ENCODE peak calls at places on chromosome 11, in four cellular contexts. One of them, this sample, is unnamed.

GRCh38 chr11:120096756-120097191 is 41.1 kb downstream of the TRIM29 start:
- DNase-seq in stimulated activated CD4-positive, alpha-beta T cell treated with anti-CD3 and anti-CD28 coated beads, Interleukin-1b, Interleukin-23, amount 100 ng/mL, for 24 hours: no peak
- DNase-seq in EH: no peak
- DNase-seq in uterus: peak
- DNase-seq in this sample: no peak

GRCh38 chr11:14914536-14914935 is 22.5 kb upstream of the CYP2R1 start:
- DNase-seq in stimulated activated CD4-positive, alpha-beta T cell treated with anti-CD3 and anti-CD28 coated beads, Interleukin-1b, Interleukin-23, amount 100 ng/mL, for 24 hours: no peak
- DNase-seq in EH: no peak
- DNase-seq in uterus: no peak
- DNase-seq in this sample: no peak

GRCh38 chr11:33005175-33005574 is 10.5 kb upstream of the DEPDC7 start:
- DNase-seq in stimulated activated CD4-positive, alpha-beta T cell treated with anti-CD3 and anti-CD28 coated beads, Interleukin-1b, Interleukin-23, amount 100 ng/mL, for 24 hours: no peak
- DNase-seq in EH: no peak
- DNase-seq in uterus: no peak
- DNase-seq in this sample: no peak

GRCh38 chr11:27241316-27242122 is 121.5 kb downstream of the CCDC34 start:
- DNase-seq in stimulated activated CD4-positive, alpha-beta T cell treated with anti-CD3 and anti-CD28 coated beads, Interleukin-1b, Interleukin-23, amount 100 ng/mL, for 24 hours: no peak
- DNase-seq in EH: peak
- DNase-seq in uterus: no peak
- DNase-seq in this sample: no peak

GRCh38 chr11:18802381-18803257 is 11.0 kb upstream of the PTPN5 start:
- DNase-seq in stimulated activated CD4-positive, alpha-beta T cell treated with anti-CD3 and anti-CD28 coated beads, Interleukin-1b, Interleukin-23, amount 100 ng/mL, for 24 hours: no peak
- DNase-seq in EH: peak
- DNase-seq in uterus: no peak
- DNase-seq in this sample: no peak

GRCh38 chr11:6083129-6083528 is 24.4 kb upstream of the OR56B4 start:
- DNase-seq in stimulated activated CD4-positive, alpha-beta T cell treated with anti-CD3 and anti-CD28 coated beads, Interleukin-1b, Interleukin-23, amount 100 ng/mL, for 24 hours: no peak
- DNase-seq in EH: no peak
- DNase-seq in uterus: no peak
- DNase-seq in this sample: no peak

GRCh38 chr11:19868281-19868821 is 155.7 kb downstream of the NAV2 start:
- DNase-seq in stimulated activated CD4-positive, alpha-beta T cell treated with anti-CD3 and anti-CD28 coated beads, Interleukin-1b, Interleukin-23, amount 100 ng/mL, for 24 hours: no peak
- DNase-seq in EH: peak
- DNase-seq in uterus: no peak
- DNase-seq in this sample: no peak

GRCh38 chr11:78541537-78541936 is 33.1 kb downstream of the NARS2 start:
- DNase-seq in stimulated activated CD4-positive, alpha-beta T cell treated with anti-CD3 and anti-CD28 coated beads, Interleukin-1b, Interleukin-23, amount 100 ng/mL, for 24 hours: no peak
- DNase-seq in EH: no peak
- DNase-seq in uterus: no peak
- DNase-seq in this sample: no peak

GRCh38 chr11:16817321-16817720 is 78.9 kb downstream of the C11orf58 start:
- DNase-seq in stimulated activated CD4-positive, alpha-beta T cell treated with anti-CD3 and anti-CD28 coated beads, Interleukin-1b, Interleukin-23, amount 100 ng/mL, for 24 hours: no peak
- DNase-seq in EH: no peak
- DNase-seq in uterus: no peak
- DNase-seq in this sample: no peak

GRCh38 chr11:1487851-1488574 is 1.4 kb upstream of the MOB2 start:
- DNase-seq in stimulated activated CD4-positive, alpha-beta T cell treated with anti-CD3 and anti-CD28 coated beads, Interleukin-1b, Interleukin-23, amount 100 ng/mL, for 24 hours: no peak
- DNase-seq in EH: no peak
- DNase-seq in uterus: no peak
- DNase-seq in this sample: no peak

GRCh38 chr11:7278314-7278917 is 26.7 kb downstream of the SYT9 start:
- DNase-seq in stimulated activated CD4-positive, alpha-beta T cell treated with anti-CD3 and anti-CD28 coated beads, Interleukin-1b, Interleukin-23, amount 100 ng/mL, for 24 hours: no peak
- DNase-seq in EH: peak
- DNase-seq in uterus: no peak
- DNase-seq in this sample: no peak

GRCh38 chr11:107042748-107043147 is 24.5 kb upstream of the GUCY1A2 start:
- DNase-seq in stimulated activated CD4-positive, alpha-beta T cell treated with anti-CD3 and anti-CD28 coated beads, Interleukin-1b, Interleukin-23, amount 100 ng/mL, for 24 hours: no peak
- DNase-seq in EH: no peak
- DNase-seq in uterus: no peak
- DNase-seq in this sample: no peak

GRCh38 chr11:65422633-65423515 is at the start of gene NEAT1:
- DNase-seq in stimulated activated CD4-positive, alpha-beta T cell treated with anti-CD3 and anti-CD28 coated beads, Interleukin-1b, Interleukin-23, amount 100 ng/mL, for 24 hours: peak
- DNase-seq in EH: peak
- DNase-seq in uterus: peak
- DNase-seq in this sample: peak

GRCh38 chr11:27253200-27253599 is 109.8 kb downstream of the CCDC34 start:
- DNase-seq in stimulated activated CD4-positive, alpha-beta T cell treated with anti-CD3 and anti-CD28 coated beads, Interleukin-1b, Interleukin-23, amount 100 ng/mL, for 24 hours: no peak
- DNase-seq in EH: no peak
- DNase-seq in uterus: no peak
- DNase-seq in this sample: no peak

GRCh38 chr11:44985721-44986120 is 35.0 kb upstream of the TP53I11 start:
- DNase-seq in stimulated activated CD4-positive, alpha-beta T cell treated with anti-CD3 and anti-CD28 coated beads, Interleukin-1b, Interleukin-23, amount 100 ng/mL, for 24 hours: no peak
- DNase-seq in EH: no peak
- DNase-seq in uterus: no peak
- DNase-seq in this sample: no peak

GRCh38 chr11:34098813-34099212 is 6.6 kb upstream of the NAT10 start:
- DNase-seq in stimulated activated CD4-positive, alpha-beta T cell treated with anti-CD3 and anti-CD28 coated beads, Interleukin-1b, Interleukin-23, amount 100 ng/mL, for 24 hours: no peak
- DNase-seq in EH: no peak
- DNase-seq in uterus: no peak
- DNase-seq in this sample: no peak

GRCh38 chr11:68340784-68341556 is 28.6 kb downstream of the LRP5 start:
- DNase-seq in stimulated activated CD4-positive, alpha-beta T cell treated with anti-CD3 and anti-CD28 coated beads, Interleukin-1b, Interleukin-23, amount 100 ng/mL, for 24 hours: no peak
- DNase-seq in EH: peak
- DNase-seq in uterus: no peak
- DNase-seq in this sample: no peak

GRCh38 chr11:120680322-120680721 is 168.8 kb downstream of the GRIK4 start:
- DNase-seq in stimulated activated CD4-positive, alpha-beta T cell treated with anti-CD3 and anti-CD28 coated beads, Interleukin-1b, Interleukin-23, amount 100 ng/mL, for 24 hours: no peak
- DNase-seq in EH: no peak
- DNase-seq in uterus: no peak
- DNase-seq in this sample: no peak

GRCh38 chr11:79076526-79077115 is 364.2 kb downstream of the TENM4 start:
- DNase-seq in stimulated activated CD4-positive, alpha-beta T cell treated with anti-CD3 and anti-CD28 coated beads, Interleukin-1b, Interleukin-23, amount 100 ng/mL, for 24 hours: no peak
- DNase-seq in EH: peak
- DNase-seq in uterus: peak
- DNase-seq in this sample: peak

GRCh38 chr11:68118753-68119448 is 2.3 kb downstream of the CHKA start:
- DNase-seq in stimulated activated CD4-positive, alpha-beta T cell treated with anti-CD3 and anti-CD28 coated beads, Interleukin-1b, Interleukin-23, amount 100 ng/mL, for 24 hours: no peak
- DNase-seq in EH: no peak
- DNase-seq in uterus: no peak
- DNase-seq in this sample: no peak

GRCh38 chr11:3735827-3736226 is 61.5 kb downstream of the NUP98 start:
- DNase-seq in stimulated activated CD4-positive, alpha-beta T cell treated with anti-CD3 and anti-CD28 coated beads, Interleukin-1b, Interleukin-23, amount 100 ng/mL, for 24 hours: no peak
- DNase-seq in EH: peak
- DNase-seq in uterus: no peak
- DNase-seq in this sample: no peak

GRCh38 chr11:43601511-43601910 is 79.0 kb upstream of the HSD17B12 start:
- DNase-seq in stimulated activated CD4-positive, alpha-beta T cell treated with anti-CD3 and anti-CD28 coated beads, Interleukin-1b, Interleukin-23, amount 100 ng/mL, for 24 hours: no peak
- DNase-seq in EH: no peak
- DNase-seq in uterus: no peak
- DNase-seq in this sample: no peak

GRCh38 chr11:126328001-126328390 is 24.1 kb downstream of the DCPS start:
- DNase-seq in stimulated activated CD4-positive, alpha-beta T cell treated with anti-CD3 and anti-CD28 coated beads, Interleukin-1b, Interleukin-23, amount 100 ng/mL, for 24 hours: no peak
- DNase-seq in EH: no peak
- DNase-seq in uterus: no peak
- DNase-seq in this sample: no peak

GRCh38 chr11:124970925-124971324 is 16.9 kb downstream of the CCDC15 start:
- DNase-seq in stimulated activated CD4-positive, alpha-beta T cell treated with anti-CD3 and anti-CD28 coated beads, Interleukin-1b, Interleukin-23, amount 100 ng/mL, for 24 hours: no peak
- DNase-seq in EH: peak
- DNase-seq in uterus: no peak
- DNase-seq in this sample: no peak

GRCh38 chr11:119223856-119224255 is 17.7 kb downstream of the CBL start:
- DNase-seq in stimulated activated CD4-positive, alpha-beta T cell treated with anti-CD3 and anti-CD28 coated beads, Interleukin-1b, Interleukin-23, amount 100 ng/mL, for 24 hours: no peak
- DNase-seq in EH: peak
- DNase-seq in uterus: no peak
- DNase-seq in this sample: no peak

GRCh38 chr11:19777032-19777341 is 64.3 kb downstream of the NAV2 start:
- DNase-seq in stimulated activated CD4-positive, alpha-beta T cell treated with anti-CD3 and anti-CD28 coated beads, Interleukin-1b, Interleukin-23, amount 100 ng/mL, for 24 hours: no peak
- DNase-seq in EH: peak
- DNase-seq in uterus: no peak
- DNase-seq in this sample: no peak

GRCh38 chr11:108474664-108475485 is 7.5 kb upstream of the C11orf65 start:
- DNase-seq in stimulated activated CD4-positive, alpha-beta T cell treated with anti-CD3 and anti-CD28 coated beads, Interleukin-1b, Interleukin-23, amount 100 ng/mL, for 24 hours: no peak
- DNase-seq in EH: no peak
- DNase-seq in uterus: no peak
- DNase-seq in this sample: no peak

GRCh38 chr11:10314199-10315072 is 9.6 kb downstream of the ADM start:
- DNase-seq in stimulated activated CD4-positive, alpha-beta T cell treated with anti-CD3 and anti-CD28 coated beads, Interleukin-1b, Interleukin-23, amount 100 ng/mL, for 24 hours: no peak
- DNase-seq in EH: peak
- DNase-seq in uterus: no peak
- DNase-seq in this sample: no peak

GRCh38 chr11:11553595-11553994 is 68.2 kb downstream of the GALNT18 start:
- DNase-seq in stimulated activated CD4-positive, alpha-beta T cell treated with anti-CD3 and anti-CD28 coated beads, Interleukin-1b, Interleukin-23, amount 100 ng/mL, for 24 hours: no peak
- DNase-seq in EH: no peak
- DNase-seq in uterus: no peak
- DNase-seq in this sample: no peak

GRCh38 chr11:61912991-61913698 is 4.2 kb downstream of the RAB3IL1 start:
- DNase-seq in stimulated activated CD4-positive, alpha-beta T cell treated with anti-CD3 and anti-CD28 coated beads, Interleukin-1b, Interleukin-23, amount 100 ng/mL, for 24 hours: no peak
- DNase-seq in EH: no peak
- DNase-seq in uterus: peak
- DNase-seq in this sample: no peak

GRCh38 chr11:68271023-68271780 is 571 bp downstream of the C11orf24 start:
- DNase-seq in stimulated activated CD4-positive, alpha-beta T cell treated with anti-CD3 and anti-CD28 coated beads, Interleukin-1b, Interleukin-23, amount 100 ng/mL, for 24 hours: no peak
- DNase-seq in EH: peak
- DNase-seq in uterus: peak
- DNase-seq in this sample: peak

GRCh38 chr11:95884364-95884763 is 39.5 kb downstream of the MTMR2 start:
- DNase-seq in stimulated activated CD4-positive, alpha-beta T cell treated with anti-CD3 and anti-CD28 coated beads, Interleukin-1b, Interleukin-23, amount 100 ng/mL, for 24 hours: no peak
- DNase-seq in EH: peak
- DNase-seq in uterus: no peak
- DNase-seq in this sample: no peak

GRCh38 chr11:83019888-83020579 is 51.7 kb downstream of the RAB30 start:
- DNase-seq in stimulated activated CD4-positive, alpha-beta T cell treated with anti-CD3 and anti-CD28 coated beads, Interleukin-1b, Interleukin-23, amount 100 ng/mL, for 24 hours: no peak
- DNase-seq in EH: no peak
- DNase-seq in uterus: no peak
- DNase-seq in this sample: no peak

GRCh38 chr11:35623708-35624168 is 5.5 kb downstream of the FJX1 start:
- DNase-seq in stimulated activated CD4-positive, alpha-beta T cell treated with anti-CD3 and anti-CD28 coated beads, Interleukin-1b, Interleukin-23, amount 100 ng/mL, for 24 hours: no peak
- DNase-seq in EH: peak
- DNase-seq in uterus: no peak
- DNase-seq in this sample: no peak

This sample was measured in GM18507.